ENCODE peak calls at places on chromosomes 5 and 9, in five cellular contexts. One of them, this sample, is unnamed.

GRCh38 chr9:78972303-78973002 is 599.3 kb upstream of the TLE4 start:
- DNase-seq in K562: no peak
- DNase-seq in sigmoid colon: no peak
- DNase-seq in GM12878: no peak
- DNase-seq in A549: no peak
- DNase-seq in this sample: no peak

GRCh38 chr5:14145356-14146334 is 2.5 kb downstream of the TRIO start:
- DNase-seq in K562: no peak
- DNase-seq in sigmoid colon: no peak
- DNase-seq in GM12878: no peak
- DNase-seq in A549: no peak
- DNase-seq in this sample: peak; percentile 32

GRCh38 chr9:33166263-33167083 is 663 bp downstream of the B4GALT1 start:
- DNase-seq in K562: peak; percentile 34
- DNase-seq in sigmoid colon: peak; percentile 85
- DNase-seq in GM12878: no peak
- DNase-seq in A549: no peak
- DNase-seq in this sample: no peak

GRCh38 chr9:84822589-84823233 is 153.2 kb downstream of the NTRK2 start:
- DNase-seq in K562: no peak
- DNase-seq in sigmoid colon: no peak
- DNase-seq in GM12878: peak; percentile 48
- DNase-seq in A549: no peak
- DNase-seq in this sample: no peak

GRCh38 chr5:160259341-160259740 is 30.0 kb downstream of the FABP6 start:
- DNase-seq in K562: no peak
- DNase-seq in sigmoid colon: no peak
- DNase-seq in GM12878: no peak
- DNase-seq in A549: no peak
- DNase-seq in this sample: no peak

GRCh38 chr5:36820900-36821299 is 55.7 kb upstream of the NIPBL start:
- DNase-seq in K562: peak; percentile 60
- DNase-seq in sigmoid colon: no peak
- DNase-seq in GM12878: no peak
- DNase-seq in A549: peak; percentile 40
- DNase-seq in this sample: peak; percentile 23

GRCh38 chr9:72554221-72554641 is 32.8 kb downstream of the TMC1 start:
- DNase-seq in K562: no peak
- DNase-seq in sigmoid colon: no peak
- DNase-seq in GM12878: no peak
- DNase-seq in A549: peak; percentile 94
- DNase-seq in this sample: no peak

GRCh38 chr5:126656397-126657007 is 55.8 kb downstream of the PHAX start:
- DNase-seq in K562: peak; percentile 43
- DNase-seq in sigmoid colon: no peak
- DNase-seq in GM12878: no peak
- DNase-seq in A549: peak; percentile 59
- DNase-seq in this sample: no peak

GRCh38 chr9:98121096-98121495 is 2.1 kb upstream of the TRIM14 start:
- DNase-seq in K562: no peak
- DNase-seq in sigmoid colon: no peak
- DNase-seq in GM12878: no peak
- DNase-seq in A549: peak; percentile 38
- DNase-seq in this sample: no peak

GRCh38 chr5:148193202-148193601 is 9.6 kb upstream of the SPINK6 start:
- DNase-seq in K562: no peak
- DNase-seq in sigmoid colon: no peak
- DNase-seq in GM12878: no peak
- DNase-seq in A549: no peak
- DNase-seq in this sample: no peak

GRCh38 chr5:98804066-98804465 is 30.6 kb downstream of the RGMB start:
- DNase-seq in K562: no peak
- DNase-seq in sigmoid colon: no peak
- DNase-seq in GM12878: no peak
- DNase-seq in A549: no peak
- DNase-seq in this sample: no peak

GRCh38 chr5:1199649-1200494 is 1.5 kb upstream of the SLC6A19 start:
- DNase-seq in K562: peak; percentile 97
- DNase-seq in sigmoid colon: no peak
- DNase-seq in GM12878: no peak
- DNase-seq in A549: no peak
- DNase-seq in this sample: no peak

GRCh38 chr5:143314664-143315063 is 88.8 kb downstream of the NR3C1 start:
- DNase-seq in K562: no peak
- DNase-seq in sigmoid colon: no peak
- DNase-seq in GM12878: no peak
- DNase-seq in A549: no peak
- DNase-seq in this sample: no peak

GRCh38 chr9:94847486-94847885 is 121.0 kb downstream of the AOPEP start:
- DNase-seq in K562: no peak
- DNase-seq in sigmoid colon: no peak
- DNase-seq in GM12878: no peak
- DNase-seq in A549: no peak
- DNase-seq in this sample: no peak

GRCh38 chr5:136087961-136088871 is 44.4 kb upstream of the SMAD5 start:
- DNase-seq in K562: peak; percentile 82
- DNase-seq in sigmoid colon: peak; percentile 85
- DNase-seq in GM12878: no peak
- DNase-seq in A549: no peak
- DNase-seq in this sample: peak; percentile 57

GRCh38 chr5:58983496-58983895 is 400.6 kb downstream of the RAB3C start:
- DNase-seq in K562: no peak
- DNase-seq in sigmoid colon: no peak
- DNase-seq in GM12878: no peak
- DNase-seq in A549: no peak
- DNase-seq in this sample: no peak

GRCh38 chr9:110399983-110400382 is 62.3 kb upstream of the TXNDC8 start:
- DNase-seq in K562: no peak
- DNase-seq in sigmoid colon: no peak
- DNase-seq in GM12878: no peak
- DNase-seq in A549: no peak
- DNase-seq in this sample: no peak

GRCh38 chr5:135107101-135107500 is 73.1 kb upstream of the PITX1 start:
- DNase-seq in K562: no peak
- DNase-seq in sigmoid colon: peak; percentile 56
- DNase-seq in GM12878: no peak
- DNase-seq in A549: no peak
- DNase-seq in this sample: peak; percentile 64

GRCh38 chr9:15461056-15461455 is 38.4 kb downstream of the SNAPC3 start:
- DNase-seq in K562: no peak
- DNase-seq in sigmoid colon: no peak
- DNase-seq in GM12878: no peak
- DNase-seq in A549: no peak
- DNase-seq in this sample: no peak

GRCh38 chr5:634191-634590 is 22.1 kb downstream of the CEP72 start:
- DNase-seq in K562: no peak
- DNase-seq in sigmoid colon: no peak
- DNase-seq in GM12878: no peak
- DNase-seq in A549: no peak
- DNase-seq in this sample: no peak

GRCh38 chr9:78408388-78408787 is 111.5 kb downstream of the PSAT1 start:
- DNase-seq in K562: no peak
- DNase-seq in sigmoid colon: no peak
- DNase-seq in GM12878: no peak
- DNase-seq in A549: no peak
- DNase-seq in this sample: no peak

GRCh38 chr5:12330993-12331588 is 426.8 kb upstream of the CTNND2 start:
- DNase-seq in K562: no peak
- DNase-seq in sigmoid colon: no peak
- DNase-seq in GM12878: no peak
- DNase-seq in A549: no peak
- DNase-seq in this sample: no peak

GRCh38 chr5:123951204-123951977 is 439.4 kb downstream of the CSNK1G3 start:
- DNase-seq in K562: no peak
- DNase-seq in sigmoid colon: no peak
- DNase-seq in GM12878: no peak
- DNase-seq in A549: peak; percentile 14
- DNase-seq in this sample: no peak

GRCh38 chr5:115801984-115802383 is 14.5 kb downstream of the CDO1 start:
- DNase-seq in K562: no peak
- DNase-seq in sigmoid colon: no peak
- DNase-seq in GM12878: no peak
- DNase-seq in A549: no peak
- DNase-seq in this sample: no peak

GRCh38 chr5:154972476-154973080 is 31.7 kb downstream of the MRPL22 start:
- DNase-seq in K562: peak; percentile 27
- DNase-seq in sigmoid colon: no peak
- DNase-seq in GM12878: no peak
- DNase-seq in A549: peak; percentile 55
- DNase-seq in this sample: no peak

GRCh38 chr9:5896863-5897262 is 6.2 kb downstream of the MLANA start:
- DNase-seq in K562: no peak
- DNase-seq in sigmoid colon: no peak
- DNase-seq in GM12878: no peak
- DNase-seq in A549: no peak
- DNase-seq in this sample: no peak

GRCh38 chr5:158414780-158415179 is 555.8 kb upstream of the CLINT1 start:
- DNase-seq in K562: no peak
- DNase-seq in sigmoid colon: no peak
- DNase-seq in GM12878: no peak
- DNase-seq in A549: peak; percentile 16
- DNase-seq in this sample: no peak

GRCh38 chr5:150588495-150588890 is 52.0 kb upstream of the SYNPO start:
- DNase-seq in K562: no peak
- DNase-seq in sigmoid colon: no peak
- DNase-seq in GM12878: no peak
- DNase-seq in A549: no peak
- DNase-seq in this sample: no peak

GRCh38 chr9:91768507-91768906 is 181.5 kb downstream of the ROR2 start:
- DNase-seq in K562: no peak
- DNase-seq in sigmoid colon: no peak
- DNase-seq in GM12878: no peak
- DNase-seq in A549: no peak
- DNase-seq in this sample: peak; percentile 59

GRCh38 chr9:134422301-134422700 is 96.0 kb downstream of the RXRA start:
- DNase-seq in K562: no peak
- DNase-seq in sigmoid colon: no peak
- DNase-seq in GM12878: no peak
- DNase-seq in A549: no peak
- DNase-seq in this sample: peak; percentile 48
- H3K27ac ChIP-seq in K562: no peak overlapping the region
- H3K27ac ChIP-seq in sigmoid colon: no peak overlapping the region
- H3K27ac ChIP-seq in GM12878: no peak overlapping the region
- H3K27ac ChIP-seq in A549: peak overlapping the region; percentile 32
- H3K27ac ChIP-seq in this sample: no peak overlapping the region

DNA sequence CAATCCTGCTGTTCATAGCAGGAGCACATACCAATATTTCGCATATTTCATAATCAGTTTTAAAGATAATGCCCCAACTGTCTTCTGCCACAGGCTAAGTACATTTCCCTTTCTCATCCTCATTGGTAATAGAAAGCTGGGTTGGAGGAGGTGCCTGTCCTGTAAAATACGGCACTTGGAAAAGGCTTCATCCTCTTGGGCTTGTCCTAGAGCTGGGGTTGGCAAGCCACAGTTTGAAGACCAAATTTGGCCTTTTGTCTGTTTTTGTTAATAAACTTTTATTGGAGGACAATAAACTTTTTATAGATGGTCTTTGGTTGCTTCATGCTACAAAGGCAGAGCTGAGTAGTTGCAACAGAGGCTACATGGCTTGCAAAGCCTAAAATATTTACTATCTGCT is 997.8 kb upstream of the CDH18 start:
- DNase-seq in K562: no peak
- DNase-seq in sigmoid colon: no peak
- DNase-seq in GM12878: no peak
- DNase-seq in A549: no peak
- DNase-seq in this sample: no peak
- H3K9me3 ChIP-seq in K562: peaks cover 2% of the 10 kb centered on the region
- H3K9me3 ChIP-seq in sigmoid colon: no peaks in the 10 kb centered on the region
- H3K9me3 ChIP-seq in GM12878: no peaks in the 10 kb centered on the region
- H3K9me3 ChIP-seq in A549: no peaks in the 10 kb centered on the region
- H3K9me3 ChIP-seq in this sample: no peaks in the 10 kb centered on the region

GRCh38 chr5:53733853-53734252 is 173.4 kb downstream of the NDUFS4 start:
- DNase-seq in K562: no peak
- DNase-seq in sigmoid colon: no peak
- DNase-seq in GM12878: no peak
- DNase-seq in A549: peak; percentile 13
- DNase-seq in this sample: no peak
- TF ChIP-seq EP300 in K562: no peak
- TF ChIP-seq EP300 in sigmoid colon: no peak
- TF ChIP-seq EP300 in GM12878: no peak
- TF ChIP-seq EP300 in A549: no peak
- TF ChIP-seq EP300 in this sample: no peak

GRCh38 chr9:119251951-119252350 is 117.3 kb downstream of the BRINP1 start:
- DNase-seq in K562: no peak
- DNase-seq in sigmoid colon: no peak
- DNase-seq in GM12878: no peak
- DNase-seq in A549: no peak
- DNase-seq in this sample: no peak
- H3K27ac ChIP-seq in K562: no peak overlapping the region
- H3K27ac ChIP-seq in sigmoid colon: no peak overlapping the region
- H3K27ac ChIP-seq in GM12878: no peak overlapping the region
- H3K27ac ChIP-seq in A549: no peak overlapping the region
- H3K27ac ChIP-seq in this sample: no peak overlapping the region

GRCh38 chr9:12141422-12141821 is 551.8 kb upstream of the TYRP1 start:
- DNase-seq in K562: no peak
- DNase-seq in sigmoid colon: no peak
- DNase-seq in GM12878: no peak
- DNase-seq in A549: no peak
- DNase-seq in this sample: no peak
- H3K9me3 ChIP-seq in K562: no peaks in the 10 kb centered on the region
- H3K9me3 ChIP-seq in sigmoid colon: no peaks in the 10 kb centered on the region
- H3K9me3 ChIP-seq in GM12878: no peaks in the 10 kb centered on the region
- H3K9me3 ChIP-seq in A549: peaks cover 8% of the 10 kb centered on the region
- H3K9me3 ChIP-seq in this sample: no peaks in the 10 kb centered on the region

GRCh38 chr9:113651896-113652295 is 188.4 kb downstream of the RGS3 start:
- DNase-seq in K562: no peak
- DNase-seq in sigmoid colon: peak; percentile 53
- DNase-seq in GM12878: no peak
- DNase-seq in A549: no peak
- DNase-seq in this sample: peak; percentile 12
- TF ChIP-seq EP300 in K562: no peak
- TF ChIP-seq EP300 in sigmoid colon: no peak
- TF ChIP-seq EP300 in GM12878: no peak
- TF ChIP-seq EP300 in A549: no peak
- TF ChIP-seq EP300 in this sample: no peak